ENCODE peak calls at places on chromosomes 5 and 9, in four cellular contexts. T is cardiac fibroblast, M is SW 1271, J is neural crest cell. U is an unnamed sample.

GRCh38 chr5:158519433-158520025 is 580.2 kb downstream of the EBF1 start:
- DNase-seq in T (no peak), M (no peak), J (no peak), U (no peak)

GRCh38 chr9:2016411-2017208 is 1.5 kb downstream of the SMARCA2 start:
- DNase-seq in T (peak), M (no peak), J (peak), U (no peak)

GRCh38 chr9:134892221-134892620 is 11.6 kb downstream of the FCN2 start:
- DNase-seq in T (no peak), M (no peak), J (no peak), U (no peak)

GRCh38 chr5:37308796-37309195 is 59.6 kb upstream of the CPLANE1 start:
- DNase-seq in T (peak), M (no peak), J (no peak), U (no peak)

GRCh38 chr9:107141967-107142366 is 141.1 kb upstream of the RAD23B start:
- DNase-seq in T (peak), M (no peak), J (no peak), U (no peak)

GRCh38 chr5:67984546-67984945 is 231.0 kb upstream of the PIK3R1 start:
- DNase-seq in T (no peak), M (no peak), J (no peak), U (no peak)

GRCh38 chr5:124908603-124909451 is 162.4 kb upstream of the ZNF608 start:
- DNase-seq in T (peak), M (no peak), J (no peak), U (no peak)

GRCh38 chr9:131732061-131732526 is 7.8 kb downstream of the RAPGEF1 start:
- DNase-seq in T (peak), M (no peak), J (no peak), U (no peak)

GRCh38 chr9:127776195-127776918 is 2.1 kb downstream of the SH2D3C start:
- DNase-seq in T (no peak), M (no peak), J (no peak), U (no peak)

GRCh38 chr9:83936523-83936922 is 15.3 kb upstream of the KIF27 start:
- DNase-seq in T (no peak), M (no peak), J (no peak), U (no peak)

GRCh38 chr5:76162335-76162734 is 79.2 kb downstream of the SV2C start:
- DNase-seq in T (no peak), M (no peak), J (no peak), U (no peak)

GRCh38 chr5:40594811-40595210 is 84.9 kb upstream of the PTGER4 start:
- DNase-seq in T (peak), M (no peak), J (no peak), U (no peak)

GRCh38 chr5:73007051-73007450 is 51.2 kb downstream of the FCHO2 start:
- DNase-seq in T (no peak), M (no peak), J (no peak), U (no peak)

GRCh38 chr5:115571441-115571878 is 26.9 kb upstream of the FEM1C start:
- DNase-seq in T (peak), M (no peak), J (no peak), U (no peak)

GRCh38 chr9:79360387-79361347 is 211.1 kb upstream of the TLE4 start:
- DNase-seq in T (peak), M (no peak), J (no peak), U (no peak)

GRCh38 chr9:16720386-16720785 is 150.1 kb downstream of the BNC2 start:
- DNase-seq in T (peak), M (no peak), J (no peak), U (no peak)

GRCh38 chr9:88418715-88419540 is 30.7 kb downstream of the SPIN1 start:
- DNase-seq in T (no peak), M (no peak), J (no peak), U (no peak)

GRCh38 chr9:98708933-98709911 is at the start of gene GABBR2:
- DNase-seq in T (no peak), M (no peak), J (peak), U (no peak)

GRCh38 chr5:23316060-23316591 is 191.3 kb upstream of the PRDM9 start:
- DNase-seq in T (no peak), M (no peak), J (no peak), U (no peak)

GRCh38 chr5:126428421-126428820 is 5.2 kb downstream of the GRAMD2B start:
- DNase-seq in T (no peak), M (no peak), J (no peak), U (no peak)

GRCh38 chr9:1495684-1496083 is 445.5 kb downstream of the DMRT2 start:
- DNase-seq in T (no peak), M (no peak), J (no peak), U (no peak)

GRCh38 chr9:117411547-117411946 is 3.3 kb downstream of the ASTN2 start:
- DNase-seq in T (peak), M (no peak), J (peak), U (no peak)

GRCh38 chr9:90012825-90013425 is 408.1 kb downstream of the GADD45G start:
- DNase-seq in T (no peak), M (no peak), J (no peak), U (no peak)

GRCh38 chr5:147619281-147619680 is 109.4 kb upstream of the DPYSL3 start:
- DNase-seq in T (no peak), M (no peak), J (no peak), U (no peak)

GRCh38 chr5:28543699-28544098 is 1505.3 kb upstream of the CDH9 start:
- DNase-seq in T (no peak), M (no peak), J (no peak), U (no peak)

GRCh38 chr5:135236951-135237791 is 161.9 kb downstream of the MACROH2A1 start:
- DNase-seq in T (no peak), M (no peak), J (no peak), U (no peak)

GRCh38 chr5:54959673-54960418 is 25.5 kb downstream of the ESM1 start:
- DNase-seq in T (peak), M (peak), J (no peak), U (no peak)

GRCh38 chr5:79091064-79091463 is 20.5 kb upstream of the BHMT start:
- DNase-seq in T (no peak), M (no peak), J (no peak), U (no peak)

GRCh38 chr9:126915281-126915816 is 767 bp downstream of the RALGPS1 start:
- DNase-seq in T (no peak), M (no peak), J (no peak), U (no peak)

GRCh38 chr5:98492258-98492657 is 281.2 kb upstream of the RGMB start:
- DNase-seq in T (no peak), M (no peak), J (no peak), U (no peak)

GRCh38 chr9:116662633-116663032 is 24.5 kb upstream of the TRIM32 start:
- DNase-seq in T (peak), M (no peak), J (no peak), U (no peak)

GRCh38 chr9:35906923-35907699 is 1.1 kb downstream of the HRCT1 start:
- DNase-seq in T (peak), M (no peak), J (no peak), U (no peak)

GRCh38 chr5:176624916-176625315 is 5.4 kb downstream of the SNCB start:
- DNase-seq in T (no peak), M (no peak), J (no peak), U (no peak)

GRCh38 chr9:110923601-110924000 is 114.7 kb downstream of the LPAR1 start:
- DNase-seq in T (no peak), M (no peak), J (no peak), U (no peak)

GRCh38 chr9:22395585-22396205 is 50.9 kb upstream of the DMRTA1 start:
- DNase-seq in T (no peak), M (no peak), J (no peak), U (no peak)

GRCh38 chr5:80125962-80126480 is 90.9 kb downstream of the THBS4 start:
- DNase-seq in T (peak), M (no peak), J (no peak), U (no peak)